ENCODE peak calls at places on chromosome 12, in nine cellular contexts. One of them, this sample, is unnamed.

GRCh38 chr12:47722926-47723631 is 2.2 kb downstream of the ENDOU start:
- DNase-seq in memory B cell: no peak
- DNase-seq in activated naive CD8-positive, alpha-beta T cell treated with anti-CD3 and anti-CD28 coated beads, Interleukin-2, amount 50 U/mL, for 24 hours: no peak
- DNase-seq in HS-27A: no peak
- DNase-seq in myocyte: no peak
- DNase-seq in HuH-7.5: no peak
- DNase-seq in heart left ventricle: no peak
- DNase-seq in activated CD4-positive, alpha-beta T cell treated with anti-CD3 and anti-CD28 coated beads, Interleukin-2, amount 10 ng/mL, durations not matched to agents 7 days and 5 days: no peak
- DNase-seq in GM23338: no peak
- DNase-seq in this sample: no peak

GRCh38 chr12:57864811-57865751 is 18.6 kb upstream of the CTDSP2 start:
- DNase-seq in memory B cell: peak
- DNase-seq in activated naive CD8-positive, alpha-beta T cell treated with anti-CD3 and anti-CD28 coated beads, Interleukin-2, amount 50 U/mL, for 24 hours: peak
- DNase-seq in HS-27A: peak
- DNase-seq in myocyte: peak
- DNase-seq in HuH-7.5: peak
- DNase-seq in heart left ventricle: peak
- DNase-seq in activated CD4-positive, alpha-beta T cell treated with anti-CD3 and anti-CD28 coated beads, Interleukin-2, amount 10 ng/mL, durations not matched to agents 7 days and 5 days: peak
- DNase-seq in GM23338: peak
- DNase-seq in this sample: peak

GRCh38 chr12:11653215-11653753 is 3.8 kb downstream of the ETV6 start:
- DNase-seq in memory B cell: no peak
- DNase-seq in activated naive CD8-positive, alpha-beta T cell treated with anti-CD3 and anti-CD28 coated beads, Interleukin-2, amount 50 U/mL, for 24 hours: peak
- DNase-seq in HS-27A: no peak
- DNase-seq in myocyte: peak
- DNase-seq in HuH-7.5: no peak
- DNase-seq in heart left ventricle: no peak
- DNase-seq in activated CD4-positive, alpha-beta T cell treated with anti-CD3 and anti-CD28 coated beads, Interleukin-2, amount 10 ng/mL, durations not matched to agents 7 days and 5 days: peak
- DNase-seq in GM23338: no peak
- DNase-seq in this sample: peak

GRCh38 chr12:100926669-100927248 is 132.2 kb downstream of the ANO4 start:
- DNase-seq in memory B cell: no peak
- DNase-seq in activated naive CD8-positive, alpha-beta T cell treated with anti-CD3 and anti-CD28 coated beads, Interleukin-2, amount 50 U/mL, for 24 hours: no peak
- DNase-seq in HS-27A: no peak
- DNase-seq in myocyte: peak
- DNase-seq in HuH-7.5: peak
- DNase-seq in heart left ventricle: no peak
- DNase-seq in activated CD4-positive, alpha-beta T cell treated with anti-CD3 and anti-CD28 coated beads, Interleukin-2, amount 10 ng/mL, durations not matched to agents 7 days and 5 days: no peak
- DNase-seq in GM23338: peak
- DNase-seq in this sample: no peak

GRCh38 chr12:89789862-89790261 is 81.2 kb upstream of the ATP2B1 start:
- DNase-seq in memory B cell: no peak
- DNase-seq in activated naive CD8-positive, alpha-beta T cell treated with anti-CD3 and anti-CD28 coated beads, Interleukin-2, amount 50 U/mL, for 24 hours: no peak
- DNase-seq in HS-27A: no peak
- DNase-seq in myocyte: no peak
- DNase-seq in HuH-7.5: no peak
- DNase-seq in heart left ventricle: no peak
- DNase-seq in activated CD4-positive, alpha-beta T cell treated with anti-CD3 and anti-CD28 coated beads, Interleukin-2, amount 10 ng/mL, durations not matched to agents 7 days and 5 days: no peak
- DNase-seq in GM23338: no peak
- DNase-seq in this sample: no peak

GRCh38 chr12:44653886-44654527 is 222.1 kb downstream of the NELL2 start:
- DNase-seq in memory B cell: no peak
- DNase-seq in activated naive CD8-positive, alpha-beta T cell treated with anti-CD3 and anti-CD28 coated beads, Interleukin-2, amount 50 U/mL, for 24 hours: no peak
- DNase-seq in HS-27A: no peak
- DNase-seq in myocyte: no peak
- DNase-seq in HuH-7.5: no peak
- DNase-seq in heart left ventricle: no peak
- DNase-seq in activated CD4-positive, alpha-beta T cell treated with anti-CD3 and anti-CD28 coated beads, Interleukin-2, amount 10 ng/mL, durations not matched to agents 7 days and 5 days: no peak
- DNase-seq in GM23338: no peak
- DNase-seq in this sample: no peak

GRCh38 chr12:1436015-1436414 is 158.4 kb downstream of the FBXL14 start:
- DNase-seq in memory B cell: no peak
- DNase-seq in activated naive CD8-positive, alpha-beta T cell treated with anti-CD3 and anti-CD28 coated beads, Interleukin-2, amount 50 U/mL, for 24 hours: no peak
- DNase-seq in HS-27A: no peak
- DNase-seq in myocyte: no peak
- DNase-seq in HuH-7.5: no peak
- DNase-seq in heart left ventricle: peak
- DNase-seq in activated CD4-positive, alpha-beta T cell treated with anti-CD3 and anti-CD28 coated beads, Interleukin-2, amount 10 ng/mL, durations not matched to agents 7 days and 5 days: no peak
- DNase-seq in GM23338: no peak
- DNase-seq in this sample: no peak

GRCh38 chr12:14960548-14961465 is 594 bp downstream of the ARHGDIB start:
- DNase-seq in memory B cell: no peak
- DNase-seq in activated naive CD8-positive, alpha-beta T cell treated with anti-CD3 and anti-CD28 coated beads, Interleukin-2, amount 50 U/mL, for 24 hours: no peak
- DNase-seq in HS-27A: no peak
- DNase-seq in myocyte: no peak
- DNase-seq in HuH-7.5: no peak
- DNase-seq in heart left ventricle: peak
- DNase-seq in activated CD4-positive, alpha-beta T cell treated with anti-CD3 and anti-CD28 coated beads, Interleukin-2, amount 10 ng/mL, durations not matched to agents 7 days and 5 days: peak
- DNase-seq in GM23338: peak
- DNase-seq in this sample: no peak

GRCh38 chr12:115323223-115323905 is 639.4 kb upstream of the TBX3 start:
- DNase-seq in memory B cell: no peak
- DNase-seq in activated naive CD8-positive, alpha-beta T cell treated with anti-CD3 and anti-CD28 coated beads, Interleukin-2, amount 50 U/mL, for 24 hours: no peak
- DNase-seq in HS-27A: no peak
- DNase-seq in myocyte: no peak
- DNase-seq in HuH-7.5: no peak
- DNase-seq in heart left ventricle: no peak
- DNase-seq in activated CD4-positive, alpha-beta T cell treated with anti-CD3 and anti-CD28 coated beads, Interleukin-2, amount 10 ng/mL, durations not matched to agents 7 days and 5 days: no peak
- DNase-seq in GM23338: no peak
- DNase-seq in this sample: no peak

GRCh38 chr12:31728289-31728916 is 418 bp downstream of the AMN1 start:
- DNase-seq in memory B cell: peak
- DNase-seq in activated naive CD8-positive, alpha-beta T cell treated with anti-CD3 and anti-CD28 coated beads, Interleukin-2, amount 50 U/mL, for 24 hours: peak
- DNase-seq in HS-27A: no peak
- DNase-seq in myocyte: no peak
- DNase-seq in HuH-7.5: peak
- DNase-seq in heart left ventricle: peak
- DNase-seq in activated CD4-positive, alpha-beta T cell treated with anti-CD3 and anti-CD28 coated beads, Interleukin-2, amount 10 ng/mL, durations not matched to agents 7 days and 5 days: peak
- DNase-seq in GM23338: peak
- DNase-seq in this sample: peak

GRCh38 chr12:93243689-93244513 is 133.8 kb upstream of the NUDT4 start:
- DNase-seq in memory B cell: no peak
- DNase-seq in activated naive CD8-positive, alpha-beta T cell treated with anti-CD3 and anti-CD28 coated beads, Interleukin-2, amount 50 U/mL, for 24 hours: no peak
- DNase-seq in HS-27A: no peak
- DNase-seq in myocyte: peak
- DNase-seq in HuH-7.5: peak
- DNase-seq in heart left ventricle: no peak
- DNase-seq in activated CD4-positive, alpha-beta T cell treated with anti-CD3 and anti-CD28 coated beads, Interleukin-2, amount 10 ng/mL, durations not matched to agents 7 days and 5 days: peak
- DNase-seq in GM23338: no peak
- DNase-seq in this sample: no peak

GRCh38 chr12:5083955-5084849 is 40.5 kb downstream of the KCNA5 start:
- DNase-seq in memory B cell: peak
- DNase-seq in activated naive CD8-positive, alpha-beta T cell treated with anti-CD3 and anti-CD28 coated beads, Interleukin-2, amount 50 U/mL, for 24 hours: peak
- DNase-seq in HS-27A: no peak
- DNase-seq in myocyte: peak
- DNase-seq in HuH-7.5: peak
- DNase-seq in heart left ventricle: no peak
- DNase-seq in activated CD4-positive, alpha-beta T cell treated with anti-CD3 and anti-CD28 coated beads, Interleukin-2, amount 10 ng/mL, durations not matched to agents 7 days and 5 days: peak
- DNase-seq in GM23338: peak
- DNase-seq in this sample: no peak

GRCh38 chr12:32891526-32891925 is 5.1 kb downstream of the PKP2 start:
- DNase-seq in memory B cell: no peak
- DNase-seq in activated naive CD8-positive, alpha-beta T cell treated with anti-CD3 and anti-CD28 coated beads, Interleukin-2, amount 50 U/mL, for 24 hours: no peak
- DNase-seq in HS-27A: no peak
- DNase-seq in myocyte: no peak
- DNase-seq in HuH-7.5: no peak
- DNase-seq in heart left ventricle: no peak
- DNase-seq in activated CD4-positive, alpha-beta T cell treated with anti-CD3 and anti-CD28 coated beads, Interleukin-2, amount 10 ng/mL, durations not matched to agents 7 days and 5 days: no peak
- DNase-seq in GM23338: no peak
- DNase-seq in this sample: no peak

GRCh38 chr12:64042901-64043300 is 179.2 kb downstream of the KICS2 start:
- DNase-seq in memory B cell: no peak
- DNase-seq in activated naive CD8-positive, alpha-beta T cell treated with anti-CD3 and anti-CD28 coated beads, Interleukin-2, amount 50 U/mL, for 24 hours: no peak
- DNase-seq in HS-27A: no peak
- DNase-seq in myocyte: no peak
- DNase-seq in HuH-7.5: no peak
- DNase-seq in heart left ventricle: no peak
- DNase-seq in activated CD4-positive, alpha-beta T cell treated with anti-CD3 and anti-CD28 coated beads, Interleukin-2, amount 10 ng/mL, durations not matched to agents 7 days and 5 days: no peak
- DNase-seq in GM23338: no peak
- DNase-seq in this sample: no peak

GRCh38 chr12:39426636-39427245 is 16.2 kb downstream of the KIF21A start:
- DNase-seq in memory B cell: no peak
- DNase-seq in activated naive CD8-positive, alpha-beta T cell treated with anti-CD3 and anti-CD28 coated beads, Interleukin-2, amount 50 U/mL, for 24 hours: no peak
- DNase-seq in HS-27A: no peak
- DNase-seq in myocyte: no peak
- DNase-seq in HuH-7.5: no peak
- DNase-seq in heart left ventricle: no peak
- DNase-seq in activated CD4-positive, alpha-beta T cell treated with anti-CD3 and anti-CD28 coated beads, Interleukin-2, amount 10 ng/mL, durations not matched to agents 7 days and 5 days: no peak
- DNase-seq in GM23338: no peak
- DNase-seq in this sample: no peak

GRCh38 chr12:107593713-107594381 is 91.8 kb upstream of the PWP1 start:
- DNase-seq in memory B cell: no peak
- DNase-seq in activated naive CD8-positive, alpha-beta T cell treated with anti-CD3 and anti-CD28 coated beads, Interleukin-2, amount 50 U/mL, for 24 hours: no peak
- DNase-seq in HS-27A: no peak
- DNase-seq in myocyte: no peak
- DNase-seq in HuH-7.5: no peak
- DNase-seq in heart left ventricle: no peak
- DNase-seq in activated CD4-positive, alpha-beta T cell treated with anti-CD3 and anti-CD28 coated beads, Interleukin-2, amount 10 ng/mL, durations not matched to agents 7 days and 5 days: no peak
- DNase-seq in GM23338: peak
- DNase-seq in this sample: no peak

GRCh38 chr12:66629138-66629880 is 49.6 kb downstream of the GRIP1 start:
- DNase-seq in memory B cell: no peak
- DNase-seq in activated naive CD8-positive, alpha-beta T cell treated with anti-CD3 and anti-CD28 coated beads, Interleukin-2, amount 50 U/mL, for 24 hours: no peak
- DNase-seq in HS-27A: no peak
- DNase-seq in myocyte: no peak
- DNase-seq in HuH-7.5: no peak
- DNase-seq in heart left ventricle: no peak
- DNase-seq in activated CD4-positive, alpha-beta T cell treated with anti-CD3 and anti-CD28 coated beads, Interleukin-2, amount 10 ng/mL, durations not matched to agents 7 days and 5 days: no peak
- DNase-seq in GM23338: no peak
- DNase-seq in this sample: no peak

GRCh38 chr12:25546318-25546717 is 6.8 kb downstream of the LMNTD1 start:
- DNase-seq in memory B cell: no peak
- DNase-seq in activated naive CD8-positive, alpha-beta T cell treated with anti-CD3 and anti-CD28 coated beads, Interleukin-2, amount 50 U/mL, for 24 hours: no peak
- DNase-seq in HS-27A: no peak
- DNase-seq in myocyte: no peak
- DNase-seq in HuH-7.5: no peak
- DNase-seq in heart left ventricle: no peak
- DNase-seq in activated CD4-positive, alpha-beta T cell treated with anti-CD3 and anti-CD28 coated beads, Interleukin-2, amount 10 ng/mL, durations not matched to agents 7 days and 5 days: no peak
- DNase-seq in GM23338: no peak
- DNase-seq in this sample: no peak

GRCh38 chr12:121175383-121176119 is 34.4 kb upstream of the P2RX4 start:
- DNase-seq in memory B cell: no peak
- DNase-seq in activated naive CD8-positive, alpha-beta T cell treated with anti-CD3 and anti-CD28 coated beads, Interleukin-2, amount 50 U/mL, for 24 hours: no peak
- DNase-seq in HS-27A: no peak
- DNase-seq in myocyte: no peak
- DNase-seq in HuH-7.5: no peak
- DNase-seq in heart left ventricle: no peak
- DNase-seq in activated CD4-positive, alpha-beta T cell treated with anti-CD3 and anti-CD28 coated beads, Interleukin-2, amount 10 ng/mL, durations not matched to agents 7 days and 5 days: no peak
- DNase-seq in GM23338: no peak
- DNase-seq in this sample: no peak

This sample was measured in stimulated activated CD4-positive, alpha-beta T cell treated with anti-CD3 and anti-CD28 coated beads, Interleukin-4, amount 100 ng/mL, for 1 hour.